ENCODE peak calls at places on chromosomes 7 and 10, in nine cellular contexts. L, X, Y, R, N, T, I, A and K are unnamed samples.

GRCh38 chr10:57807906-57808305 is 459.8 kb downstream of the IPMK start:
- DNase-seq in N (no peak), L (no peak), R (no peak), T (no peak), X (no peak), Y (no peak), I (no peak), A (no peak), K (no peak)

GRCh38 chr7:29851487-29851886 is 45.2 kb downstream of the WIPF3 start:
- DNase-seq in N (no peak), Y (no peak), R (no peak), T (no peak), L (no peak), A (no peak), I (no peak), X (no peak), K (no peak)

GRCh38 chr10:84185526-84186175 is 8.7 kb upstream of the CDHR1 start:
- DNase-seq in I (no peak), A (no peak), N (no peak), L (peak; percentile 51), T (no peak), Y (no peak), X (no peak), R (no peak), K (no peak)

GRCh38 chr7:103947026-103947655 is 42.3 kb downstream of the RELN start:
- DNase-seq in L (no peak), A (no peak), X (no peak), R (no peak), N (no peak), I (no peak), T (no peak), Y (no peak), K (no peak)

GRCh38 chr10:103793920-103794883 is 61.2 kb downstream of the SH3PXD2A start:
- DNase-seq in A (no peak), T (no peak), L (no peak), I (no peak), X (peak; percentile 21), N (peak; percentile 95), R (peak; percentile 91), Y (no peak), K (peak; percentile 94)

GRCh38 chr7:90804370-90804769 is 208.2 kb downstream of the CDK14 start:
- DNase-seq in R (no peak), I (no peak), A (no peak), N (no peak), T (no peak), Y (no peak), L (no peak), X (no peak), K (no peak)

GRCh38 chr7:23246540-23246939 is at the start of gene GPNMB:
- DNase-seq in I (peak; percentile 49), R (no peak), T (peak; percentile 85), N (no peak), L (no peak), A (no peak), X (peak; percentile 35), Y (peak; percentile 52), K (no peak)

GRCh38 chr7:77388055-77388454 is 28.1 kb downstream of the GSAP start:
- DNase-seq in A (no peak), T (no peak), I (no peak), X (no peak), N (no peak), R (no peak), L (no peak), Y (no peak), K (no peak)

GRCh38 chr7:111763221-111763791 is 201.0 kb upstream of the IMMP2L start:
- DNase-seq in R (peak; percentile 65), T (no peak), X (no peak), N (peak; percentile 71), I (no peak), L (no peak), A (no peak), Y (peak; percentile 75), K (no peak)
- TF ChIP-seq CTCF in R (peak; percentile 72), T (peak; percentile 35), X (peak; percentile 31), N (peak; percentile 79), I (peak; percentile 63), L (no peak), A (peak; percentile 33), Y (peak; percentile 69), K (peak; percentile 72)

GRCh38 chr7:17985473-17986239 is 42.0 kb downstream of the PRPS1L1 start:
- DNase-seq in Y (no peak), X (no peak), L (no peak), T (no peak), I (no peak), A (no peak), R (no peak), N (no peak), K (no peak)
- TF ChIP-seq CTCF in Y (no peak), X (no peak), L (no peak), T (no peak), I (peak; percentile 13), A (no peak), R (no peak), N (no peak), K (no peak)

DNA sequence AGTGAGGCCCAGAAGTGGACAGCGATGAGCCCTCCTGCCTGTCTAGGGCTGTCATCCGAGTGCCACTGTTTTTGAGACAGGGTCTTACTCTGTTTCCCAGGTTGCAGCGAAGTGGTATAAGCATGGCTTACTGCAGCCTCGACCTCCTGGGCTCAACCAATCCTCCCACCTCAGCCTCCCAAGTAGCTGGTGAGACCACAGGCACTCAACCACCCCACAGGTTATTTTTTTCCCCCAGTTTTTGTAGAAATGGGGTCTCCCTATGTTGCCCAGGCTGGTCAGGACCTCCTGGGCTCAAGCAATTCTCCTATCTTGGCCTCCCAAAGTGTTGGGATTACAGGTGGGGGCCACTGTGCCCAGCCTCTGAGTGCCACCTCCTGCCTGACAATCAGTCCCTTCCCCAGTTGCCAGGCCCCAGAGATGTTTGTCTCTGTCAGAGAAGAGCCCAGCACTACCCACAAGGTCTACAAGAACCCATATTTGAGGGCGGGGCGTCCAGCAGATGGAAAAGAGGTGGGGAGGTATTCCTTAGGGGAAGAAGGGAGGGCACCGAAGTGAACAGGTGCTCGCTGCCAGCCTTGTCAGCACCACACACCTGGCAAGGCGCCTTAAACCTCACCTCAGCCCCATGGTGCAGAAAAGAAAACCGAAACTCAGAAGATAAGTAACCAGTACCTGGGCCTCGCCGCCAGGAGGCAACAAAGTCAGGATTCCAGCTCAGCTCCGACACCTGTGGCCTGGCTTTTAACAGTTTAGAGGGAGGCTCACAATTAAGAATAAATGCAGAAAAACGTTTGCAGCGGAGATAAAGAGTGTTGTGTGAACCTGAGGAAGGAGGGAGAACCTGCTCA is 77.4 kb upstream of the ANLN start:
- DNase-seq in R (peak; percentile 52), N (peak; percentile 37), I (no peak), X (peak; percentile 87), L (peak; percentile 47), T (no peak), A (peak; percentile 45), Y (no peak), K (no peak)
- TF ChIP-seq CTCF in R (peak; percentile 14), N (peak; percentile 31), I (no peak), X (peak; percentile 94), L (no peak), T (no peak), A (no peak), Y (peak; percentile 18), K (peak; percentile 3)

GRCh38 chr7:24290004-24290641 is 6.1 kb downstream of the NPY start:
- DNase-seq in I (peak; percentile 14), N (peak; percentile 75), R (peak; percentile 71), Y (peak; percentile 28), T (no peak), A (peak; percentile 81), L (no peak), X (peak; percentile 59), K (peak; percentile 62)
- TF ChIP-seq CTCF in I (peak; percentile 60), N (peak; percentile 75), R (peak; percentile 5), Y (peak; percentile 23), T (no peak), A (peak; percentile 57), L (no peak), X (peak; percentile 54), K (peak; percentile 60)

GRCh38 chr10:46104071-46104585 is 58.1 kb upstream of the MSMB start:
- DNase-seq in A (no peak), T (no peak), Y (no peak), N (no peak), I (no peak), L (no peak), X (no peak), R (no peak), K (no peak)

DNA sequence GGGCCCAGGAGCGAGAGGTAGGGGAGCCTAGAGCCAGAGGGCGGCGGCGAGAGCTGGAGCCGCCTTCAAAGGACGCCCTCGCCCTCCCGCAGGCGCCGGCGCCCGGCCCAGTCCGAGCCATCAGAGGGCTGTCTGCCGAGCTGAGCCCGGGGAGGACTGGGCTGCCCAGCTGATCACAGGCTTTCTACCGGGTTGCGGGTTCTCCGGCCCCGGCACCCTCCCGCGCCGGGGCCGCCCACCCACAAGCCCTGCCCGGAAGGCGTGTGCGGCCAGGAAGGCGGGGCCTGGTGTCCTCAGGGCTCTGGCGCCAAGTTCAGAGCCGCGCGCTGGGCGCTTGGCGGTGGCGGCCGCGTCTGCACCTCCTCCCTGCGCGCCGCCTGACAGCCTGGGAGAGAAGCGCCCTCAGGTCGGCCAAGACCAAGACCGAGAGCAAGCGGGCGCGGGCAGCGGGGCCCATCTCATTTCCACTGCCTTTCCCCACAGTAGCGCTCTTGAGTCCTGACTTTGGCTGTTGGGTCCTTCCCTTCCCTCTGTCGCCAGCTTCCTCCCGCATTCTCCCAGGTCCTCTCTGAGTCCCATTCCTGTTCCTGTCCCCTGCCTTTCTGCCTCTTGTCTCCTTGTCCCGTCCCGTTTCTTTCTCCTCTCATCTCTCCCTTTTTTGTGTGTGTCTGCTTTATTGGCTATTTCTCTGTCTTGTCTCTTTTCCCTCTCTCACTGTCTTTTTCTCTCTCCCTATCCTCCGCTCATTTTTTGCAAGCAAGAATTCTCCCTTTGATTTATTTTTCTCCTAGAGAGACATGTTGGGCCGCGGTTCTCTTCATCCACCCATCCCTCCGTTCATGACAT is 60.6 kb upstream of the MSMB start:
- DNase-seq in I (no peak), N (peak; percentile 66), Y (peak; percentile 44), L (peak; percentile 91), R (peak; percentile 82), T (peak; percentile 58), X (peak; percentile 73), A (peak; percentile 43), K (peak; percentile 76)
- TF ChIP-seq CTCF in I (no peak), N (no peak), Y (no peak), L (no peak), R (no peak), T (peak; percentile 33), X (no peak), A (no peak), K (no peak)

GRCh38 chr10:279655-280054 is 144.4 kb downstream of the ZMYND11 start:
- DNase-seq in L (no peak), A (no peak), R (no peak), Y (no peak), X (no peak), I (no peak), T (no peak), N (no peak), K (no peak)
- TF ChIP-seq CTCF in L (no peak), A (peak; percentile 4), R (no peak), Y (peak; percentile 12), X (no peak), I (no peak), T (no peak), N (peak; percentile 15), K (no peak)

DNA sequence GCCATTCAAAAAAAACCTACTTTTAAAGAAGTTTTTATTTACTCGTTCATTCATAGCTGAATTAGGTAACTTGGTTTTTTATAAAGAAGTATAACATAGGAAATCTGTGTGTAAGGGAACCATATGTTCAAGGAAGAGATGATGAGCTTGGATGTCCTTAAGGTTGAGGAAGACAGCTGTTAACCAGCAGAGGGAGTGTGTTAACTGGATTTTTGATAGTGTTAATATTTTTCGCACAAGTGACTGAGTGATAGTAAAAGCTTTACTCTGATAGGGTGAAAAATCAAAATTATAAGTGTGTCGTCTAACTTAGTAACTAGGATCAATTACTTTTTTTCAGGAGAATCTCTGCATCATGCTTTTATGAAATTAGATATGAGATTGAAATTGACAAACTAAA is 134.7 kb downstream of the ARL5B start:
- DNase-seq in L (no peak), R (peak; percentile 19), Y (peak; percentile 16), A (no peak), T (no peak), I (no peak), N (peak; percentile 45), X (no peak), K (peak; percentile 33)
- TF ChIP-seq CTCF in L (no peak), R (peak; percentile 7), Y (peak; percentile 47), A (no peak), T (no peak), I (peak; percentile 49), N (peak; percentile 39), X (no peak), K (peak; percentile 71)